ENCODE peak calls at places on chromosomes 12 and 14, in nine cellular contexts. A, W, H, D, C, B, S, L and G are unnamed samples.

GRCh38 chr12:120856980-120857379 is 47.2 kb downstream of the SPPL3 start:
- DNase-seq in C (no peak), H (no peak), L (no peak), D (no peak), S (peak), W (no peak), B (no peak), A (no peak), G (no peak)

GRCh38 chr12:69555461-69555860 is 29.8 kb upstream of the CCT2 start:
- DNase-seq in B (no peak), D (no peak), H (peak), C (no peak), A (no peak), W (peak), L (no peak), S (peak), G (no peak)

GRCh38 chr12:66235626-66236281 is 46.7 kb downstream of the IRAK3 start:
- DNase-seq in A (no peak), S (no peak), L (no peak), W (no peak), C (no peak), D (no peak), H (peak), B (no peak), G (no peak)

GRCh38 chr12:40312982-40313576 is 88.3 kb downstream of the LRRK2 start:
- DNase-seq in W (no peak), L (no peak), D (no peak), B (no peak), C (no peak), A (no peak), H (peak), S (peak), G (no peak)

GRCh38 chr14:89365071-89365801 is 51.8 kb downstream of the FOXN3 start:
- DNase-seq in S (no peak), H (no peak), C (no peak), B (peak), L (peak), W (no peak), D (peak), A (peak), G (no peak)

GRCh38 chr12:12467701-12468218 is 94.9 kb downstream of the DUSP16 start:
- DNase-seq in S (no peak), W (no peak), L (no peak), D (no peak), B (no peak), C (no peak), A (no peak), H (no peak), G (no peak)

GRCh38 chr14:100721568-100721967 is 5.1 kb upstream of the DLK1 start:
- DNase-seq in W (no peak), S (no peak), B (no peak), A (no peak), L (no peak), D (no peak), H (no peak), C (no peak), G (no peak)

GRCh38 chr12:117032593-117033381 is 66.4 kb downstream of the TESC start:
- DNase-seq in A (no peak), H (no peak), S (no peak), B (peak), W (no peak), C (no peak), L (no peak), D (no peak), G (no peak)

GRCh38 chr14:73815849-73816816 is 35.5 kb upstream of the PTGR2 start:
- DNase-seq in L (no peak), C (no peak), D (no peak), S (no peak), A (no peak), H (no peak), B (peak), W (no peak), G (no peak)

GRCh38 chr14:101411151-101411550 is 150.1 kb upstream of the DIO3 start:
- DNase-seq in W (no peak), S (no peak), C (no peak), H (no peak), L (no peak), A (no peak), D (no peak), B (no peak), G (no peak)

GRCh38 chr12:4743046-4743445 is 22.8 kb downstream of the GALNT8 start:
- DNase-seq in S (no peak), B (no peak), H (no peak), A (no peak), D (no peak), L (no peak), W (no peak), C (no peak), G (no peak)

GRCh38 chr12:106493531-106493930 is 89.3 kb upstream of the RFX4 start:
- DNase-seq in H (no peak), C (no peak), B (no peak), W (no peak), D (no peak), A (no peak), L (no peak), S (no peak), G (no peak)

GRCh38 chr14:86530457-86530856 is 1000.5 kb downstream of the FLRT2 start:
- DNase-seq in C (no peak), A (no peak), B (no peak), S (no peak), W (no peak), D (no peak), H (no peak), L (no peak), G (no peak)

GRCh38 chr14:72155379-72155993 is 223.3 kb downstream of the RGS6 start:
- DNase-seq in B (no peak), S (no peak), H (no peak), A (no peak), C (no peak), W (no peak), L (no peak), D (no peak), G (no peak)

GRCh38 chr12:19129486-19130223 is at the start of gene PLEKHA5:
- DNase-seq in H (peak), C (peak), L (peak), D (peak), A (peak), W (no peak), S (peak), B (peak), G (peak)

GRCh38 chr12:127729381-127729780 is 537.6 kb upstream of the TMEM132C start:
- DNase-seq in S (peak), L (no peak), H (no peak), W (no peak), D (no peak), B (no peak), A (no peak), C (no peak), G (no peak)

GRCh38 chr12:56011509-56012090 is 9.2 kb upstream of the IKZF4 start:
- DNase-seq in C (no peak), D (no peak), H (no peak), B (no peak), L (no peak), S (no peak), W (no peak), A (no peak), G (no peak)

GRCh38 chr14:24831677-24832076 is 197.7 kb upstream of the GZMB start:
- DNase-seq in D (no peak), B (no peak), A (no peak), S (no peak), L (no peak), W (no peak), H (no peak), C (no peak), G (no peak)

GRCh38 chr12:65892905-65893304 is 68.6 kb downstream of the HMGA2 start:
- DNase-seq in L (no peak), C (no peak), W (peak), D (no peak), A (no peak), B (no peak), H (peak), S (peak), G (no peak)

GRCh38 chr14:70804556-70805162 is 4.7 kb downstream of the MAP3K9 start:
- DNase-seq in W (no peak), D (no peak), L (no peak), H (no peak), A (no peak), C (no peak), B (no peak), S (no peak), G (no peak)

GRCh38 chr14:81066672-81067071 is 111.3 kb downstream of the TSHR start:
- DNase-seq in S (no peak), D (no peak), W (no peak), H (no peak), C (no peak), B (no peak), L (no peak), A (no peak), G (no peak)

GRCh38 chr12:6215120-6215807 is 15.1 kb downstream of the CD9 start:
- DNase-seq in B (no peak), A (no peak), L (no peak), C (no peak), H (no peak), W (no peak), S (no peak), D (no peak), G (no peak)

GRCh38 chr14:93332032-93332852 is 594 bp downstream of the BTBD7 start:
- DNase-seq in A (peak), B (peak), H (peak), D (peak), C (peak), W (no peak), L (peak), S (peak), G (peak)

GRCh38 chr14:62914025-62914424 is 131.2 kb downstream of the KCNH5 start:
- DNase-seq in H (peak), A (no peak), S (no peak), C (no peak), W (no peak), B (no peak), D (no peak), L (no peak), G (no peak)

GRCh38 chr12:86228656-86229055 is 27.5 kb downstream of the MGAT4C start:
- DNase-seq in A (no peak), L (no peak), D (no peak), C (no peak), S (no peak), B (no peak), H (no peak), W (no peak), G (no peak)

GRCh38 chr12:86229772-86230171 is 26.4 kb downstream of the MGAT4C start:
- DNase-seq in W (no peak), A (no peak), L (no peak), D (no peak), S (no peak), H (no peak), C (no peak), B (no peak), G (no peak)

GRCh38 chr12:86234309-86234708 is 21.9 kb downstream of the MGAT4C start:
- DNase-seq in H (no peak), D (no peak), S (no peak), C (no peak), L (no peak), W (no peak), B (no peak), A (no peak), G (no peak)

GRCh38 chr12:86230516-86231146 is 25.6 kb downstream of the MGAT4C start:
- DNase-seq in B (no peak), W (no peak), S (no peak), L (no peak), C (no peak), A (no peak), H (peak), D (no peak), G (no peak)

DNA sequence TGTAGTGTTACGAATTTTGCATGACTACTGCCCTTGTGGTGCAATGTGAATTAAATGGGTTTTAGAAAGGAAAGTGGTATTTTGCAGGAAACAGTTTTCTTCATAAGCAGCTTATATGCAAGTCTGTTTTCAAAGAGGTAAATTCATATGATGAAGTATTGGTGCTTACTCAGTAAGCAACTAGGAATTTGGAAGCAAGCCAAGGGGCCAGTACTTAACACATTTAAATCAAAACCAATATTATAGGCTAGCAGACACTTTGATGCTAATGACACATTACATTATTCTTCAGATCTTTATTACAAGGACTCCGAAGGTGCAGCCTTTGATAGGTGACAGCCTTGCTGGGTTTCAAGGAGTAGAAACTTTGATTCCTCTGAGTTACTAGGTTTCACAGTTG is 23.1 kb downstream of the MGAT4C start:
- DNase-seq in L (no peak), S (no peak), B (no peak), H (no peak), C (no peak), W (no peak), A (no peak), D (no peak), G (no peak)
- TF ChIP-seq CTCF in L (no peak), S (no peak), B (no peak), H (no peak), C (no peak), W (no peak), A (no peak), D (no peak), G (no peak)

GRCh38 chr14:30034049-30034635 is 106.5 kb upstream of the PRKD1 start:
- DNase-seq in W (no peak), S (no peak), H (no peak), A (no peak), L (no peak), D (no peak), B (no peak), C (no peak), G (no peak)
- TF ChIP-seq CTCF in W (no peak), S (no peak), H (no peak), A (no peak), L (no peak), D (no peak), B (no peak), C (no peak), G (no peak)

GRCh38 chr12:112682586-112682985 is 109.0 kb upstream of the RPH3A start:
- DNase-seq in A (no peak), D (no peak), C (no peak), H (no peak), L (no peak), S (no peak), W (no peak), B (no peak), G (no peak)

GRCh38 chr12:112685321-112685720 is 106.2 kb upstream of the RPH3A start:
- DNase-seq in W (no peak), A (no peak), H (no peak), S (no peak), B (no peak), L (no peak), C (no peak), D (no peak), G (no peak)

GRCh38 chr12:112680993-112681392 is 110.6 kb upstream of the RPH3A start:
- DNase-seq in D (no peak), A (no peak), C (no peak), H (no peak), B (no peak), W (no peak), L (no peak), S (no peak), G (no peak)

GRCh38 chr12:112686373-112686772 is 105.2 kb upstream of the RPH3A start:
- DNase-seq in C (no peak), B (no peak), H (peak), W (no peak), L (no peak), D (no peak), A (no peak), S (no peak), G (no peak)

DNA sequence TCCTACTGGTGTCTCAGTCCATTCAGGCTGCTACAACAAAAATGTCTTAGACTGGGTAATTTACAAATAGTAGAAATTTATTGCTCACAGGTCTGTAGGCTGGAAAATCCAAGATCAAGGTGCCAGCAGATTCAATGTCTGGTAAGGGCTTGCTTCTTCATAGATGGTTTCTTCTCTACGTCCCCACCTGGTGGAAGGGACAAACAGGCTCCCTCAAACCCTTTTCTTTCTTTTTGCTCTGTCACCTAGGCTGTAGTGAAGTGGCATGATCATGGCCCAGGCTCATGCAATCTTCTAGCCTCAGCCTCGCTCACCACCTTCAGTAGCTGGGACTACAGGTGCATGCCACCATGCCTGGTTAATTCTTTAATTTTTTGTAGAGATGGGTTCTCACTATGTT is 106.8 kb upstream of the RPH3A start:
- DNase-seq in D (no peak), L (no peak), W (no peak), A (no peak), B (no peak), C (no peak), H (no peak), S (no peak), G (no peak)
- TF ChIP-seq CTCF in D (no peak), L (no peak), W (no peak), A (no peak), B (no peak), C (no peak), H (no peak), S (no peak), G (no peak)

DNA sequence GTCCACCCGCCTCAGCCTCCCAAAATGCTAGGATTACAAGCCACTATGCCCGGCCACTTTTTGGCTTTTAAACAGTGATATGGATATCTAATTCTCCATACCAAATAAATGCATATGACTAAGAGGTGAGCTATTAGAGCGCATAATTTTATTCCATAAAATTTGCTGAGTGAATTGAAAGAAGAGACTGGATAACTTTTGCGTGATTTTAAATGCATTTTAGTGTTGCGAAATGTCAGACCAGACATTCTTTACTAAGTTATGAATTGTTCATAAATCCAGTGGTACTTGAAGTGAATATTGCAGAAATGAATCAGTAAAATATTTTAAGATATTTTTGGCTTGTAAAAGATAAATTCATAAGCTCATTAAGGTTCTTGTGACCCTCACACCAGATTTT is 50.9 kb upstream of the DIP2B start:
- DNase-seq in A (no peak), L (no peak), D (no peak), W (no peak), C (no peak), H (no peak), B (no peak), S (no peak), G (no peak)
- TF ChIP-seq CTCF in A (no peak), L (no peak), D (no peak), W (no peak), C (no peak), H (no peak), B (no peak), S (no peak), G (no peak)

DNA sequence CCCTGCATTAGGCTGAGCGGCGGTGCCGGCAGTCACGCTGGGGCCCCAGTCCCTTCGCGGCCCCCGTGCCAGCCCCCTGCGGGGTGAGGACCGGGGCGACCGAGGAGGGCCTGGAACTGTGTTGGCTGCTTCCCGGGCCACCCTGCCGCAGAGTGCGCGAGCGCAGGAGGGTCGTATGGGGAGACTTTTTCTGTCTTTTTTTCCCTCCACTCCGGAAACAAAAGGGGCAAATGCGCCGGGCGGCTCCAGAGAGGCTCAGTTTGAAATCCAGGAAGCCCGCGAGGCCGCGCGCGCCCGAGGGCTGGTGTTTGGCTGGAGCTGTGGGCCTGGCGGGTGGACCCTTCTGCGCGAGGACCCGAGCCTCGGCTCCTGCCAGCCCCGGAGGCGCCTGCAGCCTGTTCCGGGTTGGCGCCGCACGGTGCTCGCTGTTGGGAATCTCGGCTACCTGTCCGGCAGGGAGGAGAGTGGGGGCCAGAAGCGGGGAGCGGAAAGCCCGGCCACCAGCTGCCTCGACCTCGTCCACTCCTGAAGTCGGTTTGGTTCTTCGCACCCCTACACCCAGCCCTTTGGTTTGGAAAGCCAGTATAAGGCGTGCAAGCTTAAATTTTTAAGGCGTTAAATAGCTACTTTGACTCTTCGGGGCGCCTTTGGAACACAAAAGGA is 650 bp downstream of the PLEKHG3 start:
- DNase-seq in S (no peak), C (no peak), B (peak), A (peak), L (no peak), H (no peak), D (no peak), W (no peak), G (peak)
- TF ChIP-seq CTCF in S (no peak), C (no peak), B (no peak), A (no peak), L (no peak), H (no peak), D (no peak), W (no peak), G (no peak)

GRCh38 chr12:124044809-124045321 is 71.8 kb downstream of the ZNF664 start:
- DNase-seq in S (no peak), L (no peak), H (peak), C (no peak), W (no peak), D (no peak), A (no peak), B (no peak), G (no peak)
- TF ChIP-seq CTCF in S (no peak), L (no peak), H (no peak), C (no peak), W (no peak), D (no peak), A (no peak), B (no peak), G (no peak)

GRCh38 chr14:68253381-68253780 is 433.8 kb downstream of the RAD51B start:
- DNase-seq in D (no peak), H (no peak), B (no peak), W (no peak), S (no peak), A (no peak), L (no peak), C (no peak), G (no peak)
- TF ChIP-seq CTCF in D (no peak), H (no peak), B (no peak), W (no peak), S (no peak), A (no peak), L (no peak), C (no peak), G (no peak)

DNA sequence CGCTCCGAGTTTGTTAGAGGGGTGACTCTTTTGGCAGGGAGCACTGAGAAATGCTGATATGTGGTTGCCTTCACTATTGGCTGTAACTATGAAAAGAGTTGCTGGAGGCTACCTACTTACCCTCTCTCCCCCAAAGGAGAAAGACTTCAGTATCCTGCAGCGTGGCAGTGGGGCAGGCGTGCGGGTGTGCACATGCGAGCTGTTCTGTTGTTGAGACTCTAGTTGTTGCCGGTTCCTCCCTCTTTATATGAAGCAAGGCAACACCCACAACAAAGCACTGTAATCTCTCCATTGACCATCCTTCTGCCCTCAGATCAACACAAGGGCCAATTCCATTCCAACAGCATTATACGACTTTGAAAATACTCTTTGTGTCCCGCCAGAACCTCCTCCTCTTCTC is 259.4 kb downstream of the CACNA1C start:
- DNase-seq in H (no peak), L (no peak), W (no peak), C (no peak), D (no peak), B (no peak), A (no peak), S (no peak), G (no peak)
- TF ChIP-seq CTCF in H (no peak), L (no peak), W (no peak), C (no peak), D (no peak), B (no peak), A (no peak), S (no peak), G (no peak)

GRCh38 chr12:21659383-21659782 is 1.7 kb upstream of the LDHB start:
- DNase-seq in B (no peak), C (no peak), D (no peak), L (no peak), S (no peak), A (no peak), H (no peak), W (no peak), G (no peak)
- TF ChIP-seq CTCF in B (no peak), C (no peak), D (peak), L (no peak), S (peak), A (no peak), H (no peak), W (no peak), G (peak)